ENCODE peak calls at places on chromosomes 16 and 17, in nine cellular contexts. F, U, A, N, D, Q, H, Y and V are unnamed samples.
A peak's percentile ranks its signal among the peaks of the same experiment; 100 is the strongest.

GRCh38 chr17:4843451-4843850 is 10.3 kb downstream of the MINK1 start:
- DNase-seq in H (no peak), U (no peak), Y (no peak), Q (no peak), D (no peak), F (no peak), A (no peak), N (no peak), V (no peak)

GRCh38 chr16:69563605-69564580 is 1.9 kb upstream of the NFAT5 start:
- DNase-seq in Q (no peak), F (no peak), A (peak; percentile 65), H (no peak), D (no peak), N (peak; percentile 89), U (peak; percentile 17), Y (no peak), V (peak; percentile 9)

GRCh38 chr16:66109677-66110076 is 256.8 kb upstream of the CDH5 start:
- DNase-seq in N (no peak), F (no peak), U (no peak), Y (no peak), H (no peak), D (no peak), A (no peak), Q (no peak), V (no peak)

GRCh38 chr16:4372578-4373355 is 1.1 kb downstream of the VASN start:
- DNase-seq in U (peak; percentile 56), D (no peak), A (peak; percentile 79), F (peak; percentile 34), N (no peak), Q (no peak), Y (peak; percentile 57), H (no peak), V (peak; percentile 66)

GRCh38 chr17:27989046-27989445 is 53.4 kb upstream of the NLK start:
- DNase-seq in Q (peak; percentile 67), N (no peak), Y (no peak), H (no peak), F (no peak), U (peak; percentile 43), A (no peak), D (no peak), V (peak; percentile 26)

GRCh38 chr17:4722678-4723240 is 8.5 kb upstream of the MED11 start:
- DNase-seq in H (no peak), A (no peak), Y (no peak), D (no peak), F (no peak), U (no peak), Q (no peak), N (no peak), V (no peak)

GRCh38 chr17:29342148-29342765 is 47.9 kb upstream of the TAOK1 start:
- DNase-seq in U (no peak), H (no peak), F (no peak), A (no peak), Q (no peak), Y (no peak), D (no peak), N (no peak), V (no peak)

GRCh38 chr17:82087961-82088837 is 9.8 kb downstream of the FASN start:
- DNase-seq in D (no peak), A (no peak), Y (no peak), N (no peak), F (no peak), H (no peak), Q (no peak), U (no peak), V (no peak)

GRCh38 chr17:708132-708531 is 6.5 kb downstream of the VPS53 start:
- DNase-seq in F (no peak), D (no peak), N (no peak), Y (no peak), U (no peak), A (no peak), H (no peak), Q (no peak), V (no peak)

GRCh38 chr16:88999457-89000206 is 22.6 kb upstream of the CBFA2T3 start:
- DNase-seq in Y (no peak), F (no peak), Q (no peak), U (no peak), N (peak; percentile 75), H (no peak), A (no peak), D (no peak), V (no peak)

GRCh38 chr17:1906622-1907021 is 76.8 kb downstream of the RPA1 start:
- DNase-seq in U (no peak), N (no peak), D (no peak), A (no peak), F (no peak), H (no peak), Y (no peak), Q (no peak), V (no peak)

GRCh38 chr16:84141143-84141670 is 3.8 kb downstream of the HSDL1 start:
- DNase-seq in U (no peak), F (no peak), Y (no peak), D (no peak), A (no peak), Q (no peak), N (peak; percentile 48), H (peak; percentile 61), V (no peak)

GRCh38 chr16:64900517-64900916 is 221.3 kb downstream of the CDH11 start:
- DNase-seq in N (no peak), F (no peak), H (no peak), A (no peak), Y (no peak), D (no peak), Q (no peak), U (no peak), V (no peak)

GRCh38 chr17:51992864-51993413 is 165.6 kb downstream of the CA10 start:
- DNase-seq in A (no peak), D (no peak), Y (no peak), Q (no peak), F (no peak), N (no peak), H (no peak), U (no peak), V (no peak)
- TF ChIP-seq CTCF in A (no peak), D (no peak), Y (no peak), Q (no peak), F (no peak), N (no peak), H (no peak), U (no peak), V (no peak)

GRCh38 chr17:7405882-7406825 is 1.5 kb upstream of the NLGN2 start:
- DNase-seq in Q (no peak), H (no peak), Y (no peak), A (no peak), N (no peak), U (no peak), F (no peak), D (no peak), V (no peak)

GRCh38 chr17:7403902-7404736 is at the start of gene TMEM256:
- DNase-seq in Q (peak; percentile 99), U (peak; percentile 99), H (peak; percentile 99), F (peak; percentile 96), A (peak; percentile 99), Y (peak; percentile 99), D (peak; percentile 99), N (peak; percentile 99), V (peak; percentile 99)

GRCh38 chr17:7403043-7403901 is 625 bp downstream of the TMEM256 start:
- DNase-seq in U (no peak), D (no peak), Y (peak; percentile 55), H (peak; percentile 72), A (no peak), F (no peak), N (peak; percentile 55), Q (no peak), V (no peak)

GRCh38 chr17:7405413-7405881 is 1.6 kb upstream of the TMEM256 start:
- DNase-seq in N (no peak), Y (peak; percentile 24), D (no peak), F (no peak), U (no peak), Q (no peak), H (no peak), A (no peak), V (no peak)

DNA sequence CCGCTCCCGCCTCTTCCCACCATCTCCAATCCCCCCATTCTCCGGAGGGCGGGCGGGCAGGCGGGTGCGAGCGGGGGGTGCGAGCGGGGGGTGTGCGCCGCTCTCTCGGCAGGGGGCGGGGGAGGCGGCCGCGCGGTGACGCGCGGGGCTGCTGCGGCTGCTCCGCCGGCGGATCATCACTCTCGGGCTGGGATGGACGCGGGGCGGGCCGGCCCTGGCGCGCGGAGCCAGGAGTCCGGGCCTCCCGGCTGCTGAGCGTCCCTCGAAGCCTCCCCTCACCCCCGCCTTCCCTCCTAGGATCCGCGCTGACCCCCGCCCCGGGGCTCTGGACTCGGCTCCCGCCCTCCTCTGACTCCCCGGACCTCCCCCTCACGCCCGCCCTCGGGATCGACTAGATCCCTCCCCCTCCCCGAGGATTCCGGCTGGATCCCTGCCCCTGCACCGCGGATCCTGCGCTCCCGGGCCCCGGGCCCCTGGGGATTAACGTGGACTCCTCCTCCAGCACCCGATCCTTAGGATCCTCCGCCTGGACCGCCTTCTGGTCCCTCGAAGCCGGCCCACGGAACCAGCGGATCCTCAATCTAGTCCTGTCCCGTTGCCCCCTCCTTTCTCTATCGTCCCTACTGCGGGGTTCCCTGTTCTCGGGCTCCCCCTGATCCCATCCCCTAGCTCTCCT is 978 bp upstream of the TMEM256 start:
- DNase-seq in H (peak; percentile 69), U (peak; percentile 20), D (peak; percentile 74), Q (no peak), F (no peak), N (no peak), Y (peak; percentile 54), A (no peak), V (no peak)
- TF ChIP-seq CTCF in H (no peak), U (no peak), D (no peak), Q (no peak), F (no peak), N (no peak), Y (no peak), A (no peak), V (no peak)

GRCh38 chr16:745739-746138 is 4.9 kb upstream of the CIAO3 start:
- DNase-seq in F (no peak), Y (no peak), D (no peak), H (peak; percentile 90), N (peak; percentile 49), Q (no peak), A (no peak), U (no peak), V (no peak)
- TF ChIP-seq CTCF in F (peak; percentile 27), Y (peak; percentile 11), D (peak; percentile 19), H (no peak), N (no peak), Q (peak; percentile 58), A (peak; percentile 26), U (peak; percentile 18), V (peak; percentile 61)

DNA sequence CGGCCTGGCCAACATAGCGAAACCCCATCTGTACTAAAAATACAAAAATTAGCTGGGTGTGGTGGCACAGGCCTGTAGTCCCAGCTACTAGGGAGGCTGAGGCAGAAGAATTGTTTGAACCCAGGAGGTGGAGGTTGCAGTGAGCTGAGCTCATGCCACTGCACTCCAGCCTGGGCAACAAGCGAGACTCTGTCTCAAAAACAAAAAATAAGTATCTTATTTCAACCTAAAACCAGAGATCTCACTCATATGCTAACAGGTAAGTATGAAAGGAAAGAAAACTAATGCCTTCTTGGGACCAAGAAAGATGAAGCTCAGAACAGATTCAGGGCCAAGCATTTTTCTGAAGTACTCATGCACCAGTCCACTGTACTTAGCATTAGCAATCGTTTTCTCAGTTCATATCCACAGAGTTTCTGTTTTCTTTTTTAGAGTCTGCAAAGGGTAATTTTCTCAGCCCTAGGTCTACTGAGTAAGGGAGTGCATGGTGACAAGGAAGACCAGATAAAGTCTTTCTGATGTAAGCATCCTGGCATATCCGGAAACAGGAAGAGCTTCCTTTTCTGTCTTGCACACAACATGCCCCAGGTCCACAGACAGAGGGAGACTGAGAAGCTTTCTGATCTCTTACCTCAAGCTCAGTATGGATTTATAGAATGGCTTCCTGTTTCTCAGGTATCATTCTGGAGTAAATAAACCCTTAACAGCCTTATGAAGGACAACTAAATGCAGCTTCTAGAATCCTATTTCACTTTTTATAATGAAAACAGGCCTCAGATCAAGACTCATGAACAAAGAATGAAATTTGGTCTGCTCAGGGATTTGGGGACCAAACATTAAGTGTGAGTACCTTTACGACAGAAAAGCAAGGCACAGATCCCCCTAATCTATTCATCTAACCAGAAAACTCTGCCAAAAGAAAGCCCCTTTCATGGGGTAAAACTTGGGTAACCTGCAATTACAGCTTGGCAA is 38.7 kb upstream of the FOXJ1 start:
- DNase-seq in A (peak; percentile 50), Y (no peak), Q (no peak), N (peak; percentile 60), U (peak; percentile 49), H (no peak), D (no peak), F (no peak), V (no peak)
- TF ChIP-seq CTCF in A (no peak), Y (no peak), Q (no peak), N (peak; percentile 39), U (peak; percentile 27), H (no peak), D (no peak), F (no peak), V (no peak)